ENCODE peak calls at places on chromosomes 12 and 14, in ten cellular contexts. One of them, this sample, is unnamed.
A peak's percentile ranks its signal among the peaks of the same experiment; 100 is the strongest.

GRCh38 chr14:41830679-41831078 is 224.0 kb downstream of the LRFN5 start:
- DNase-seq in NCI-H510A treated with DMSO at 0.1 percent for 48 hours: peak; percentile 30
- DNase-seq in ELF-1: peak; percentile 42
- DNase-seq in NCI-H1930: no peak
- DNase-seq in posterior vena cava: no peak
- DNase-seq in AG08395: no peak
- DNase-seq in EL: no peak
- DNase-seq in ovary: no peak
- DNase-seq in ELR: peak; percentile 33
- DNase-seq in activated CD4-positive, alpha-beta T cell treated with anti-CD3 and anti-CD28 coated beads, Interleukin-2, amount 50 U/mL, for 48 hours: no peak
- DNase-seq in this sample: no peak

GRCh38 chr12:113831016-113831415 is 135.1 kb downstream of the RBM19 start:
- DNase-seq in ovary: no peak
- DNase-seq in ELR: peak; percentile 22
- DNase-seq in activated CD4-positive, alpha-beta T cell treated with anti-CD3 and anti-CD28 coated beads, Interleukin-2, amount 50 U/mL, for 48 hours: no peak
- DNase-seq in EL: peak; percentile 58
- DNase-seq in ELF-1: no peak
- DNase-seq in AG08395: no peak
- DNase-seq in NCI-H510A treated with DMSO at 0.1 percent for 48 hours: no peak
- DNase-seq in NCI-H1930: no peak
- DNase-seq in posterior vena cava: no peak
- DNase-seq in this sample: no peak

GRCh38 chr14:51454351-51454750 is 197.4 kb upstream of the FRMD6 start:
- DNase-seq in AG08395: no peak
- DNase-seq in NCI-H510A treated with DMSO at 0.1 percent for 48 hours: no peak
- DNase-seq in ELF-1: no peak
- DNase-seq in ovary: no peak
- DNase-seq in ELR: no peak
- DNase-seq in EL: no peak
- DNase-seq in activated CD4-positive, alpha-beta T cell treated with anti-CD3 and anti-CD28 coated beads, Interleukin-2, amount 50 U/mL, for 48 hours: no peak
- DNase-seq in NCI-H1930: no peak
- DNase-seq in posterior vena cava: no peak
- DNase-seq in this sample: no peak

GRCh38 chr14:59189281-59189821 is 884 bp downstream of the DAAM1 start:
- DNase-seq in EL: peak; percentile 32
- DNase-seq in NCI-H510A treated with DMSO at 0.1 percent for 48 hours: peak; percentile 44
- DNase-seq in AG08395: peak; percentile 17
- DNase-seq in activated CD4-positive, alpha-beta T cell treated with anti-CD3 and anti-CD28 coated beads, Interleukin-2, amount 50 U/mL, for 48 hours: peak; percentile 27
- DNase-seq in posterior vena cava: no peak
- DNase-seq in ovary: no peak
- DNase-seq in ELR: peak; percentile 42
- DNase-seq in ELF-1: peak; percentile 47
- DNase-seq in NCI-H1930: no peak
- DNase-seq in this sample: no peak

GRCh38 chr12:122355702-122356101 is 66.8 kb downstream of the CLIP1 start:
- DNase-seq in ovary: no peak
- DNase-seq in posterior vena cava: no peak
- DNase-seq in EL: no peak
- DNase-seq in ELR: no peak
- DNase-seq in activated CD4-positive, alpha-beta T cell treated with anti-CD3 and anti-CD28 coated beads, Interleukin-2, amount 50 U/mL, for 48 hours: no peak
- DNase-seq in NCI-H1930: no peak
- DNase-seq in AG08395: no peak
- DNase-seq in NCI-H510A treated with DMSO at 0.1 percent for 48 hours: no peak
- DNase-seq in ELF-1: no peak
- DNase-seq in this sample: no peak

GRCh38 chr12:49990269-49990668 is 17.5 kb downstream of the AQP6 start:
- DNase-seq in posterior vena cava: no peak
- DNase-seq in AG08395: no peak
- DNase-seq in ELF-1: no peak
- DNase-seq in ovary: no peak
- DNase-seq in NCI-H1930: no peak
- DNase-seq in activated CD4-positive, alpha-beta T cell treated with anti-CD3 and anti-CD28 coated beads, Interleukin-2, amount 50 U/mL, for 48 hours: no peak
- DNase-seq in EL: no peak
- DNase-seq in ELR: no peak
- DNase-seq in NCI-H510A treated with DMSO at 0.1 percent for 48 hours: no peak
- DNase-seq in this sample: no peak

GRCh38 chr12:82852529-82852928 is 165.8 kb downstream of the TMTC2 start:
- DNase-seq in activated CD4-positive, alpha-beta T cell treated with anti-CD3 and anti-CD28 coated beads, Interleukin-2, amount 50 U/mL, for 48 hours: no peak
- DNase-seq in NCI-H510A treated with DMSO at 0.1 percent for 48 hours: no peak
- DNase-seq in EL: no peak
- DNase-seq in ELR: no peak
- DNase-seq in NCI-H1930: no peak
- DNase-seq in AG08395: no peak
- DNase-seq in ELF-1: no peak
- DNase-seq in posterior vena cava: no peak
- DNase-seq in ovary: no peak
- DNase-seq in this sample: no peak

GRCh38 chr14:102917469-102918211 is 4.8 kb upstream of the AMN start:
- DNase-seq in AG08395: peak; percentile 67
- DNase-seq in ovary: peak; percentile 73
- DNase-seq in ELR: peak; percentile 67
- DNase-seq in EL: peak; percentile 49
- DNase-seq in activated CD4-positive, alpha-beta T cell treated with anti-CD3 and anti-CD28 coated beads, Interleukin-2, amount 50 U/mL, for 48 hours: peak; percentile 65
- DNase-seq in NCI-H1930: no peak
- DNase-seq in ELF-1: peak; percentile 80
- DNase-seq in NCI-H510A treated with DMSO at 0.1 percent for 48 hours: peak; percentile 20
- DNase-seq in posterior vena cava: peak; percentile 88
- DNase-seq in this sample: no peak

GRCh38 chr12:47905313-47905730 is 528 bp upstream of the VDR start:
- DNase-seq in ELF-1: peak; percentile 86
- DNase-seq in ELR: no peak
- DNase-seq in ovary: peak; percentile 71
- DNase-seq in NCI-H1930: peak; percentile 78
- DNase-seq in AG08395: no peak
- DNase-seq in posterior vena cava: peak; percentile 86
- DNase-seq in NCI-H510A treated with DMSO at 0.1 percent for 48 hours: peak; percentile 61
- DNase-seq in EL: no peak
- DNase-seq in activated CD4-positive, alpha-beta T cell treated with anti-CD3 and anti-CD28 coated beads, Interleukin-2, amount 50 U/mL, for 48 hours: peak; percentile 42
- DNase-seq in this sample: no peak

GRCh38 chr12:78375461-78375860 is 489.1 kb upstream of the SYT1 start:
- DNase-seq in ovary: no peak
- DNase-seq in posterior vena cava: no peak
- DNase-seq in ELR: no peak
- DNase-seq in EL: no peak
- DNase-seq in NCI-H1930: no peak
- DNase-seq in NCI-H510A treated with DMSO at 0.1 percent for 48 hours: no peak
- DNase-seq in ELF-1: no peak
- DNase-seq in activated CD4-positive, alpha-beta T cell treated with anti-CD3 and anti-CD28 coated beads, Interleukin-2, amount 50 U/mL, for 48 hours: no peak
- DNase-seq in AG08395: no peak
- DNase-seq in this sample: no peak

GRCh38 chr14:68670344-68670725 is 122.5 kb downstream of the ZFP36L1 start:
- DNase-seq in ELF-1: no peak
- DNase-seq in AG08395: no peak
- DNase-seq in NCI-H510A treated with DMSO at 0.1 percent for 48 hours: no peak
- DNase-seq in NCI-H1930: no peak
- DNase-seq in EL: no peak
- DNase-seq in ELR: no peak
- DNase-seq in activated CD4-positive, alpha-beta T cell treated with anti-CD3 and anti-CD28 coated beads, Interleukin-2, amount 50 U/mL, for 48 hours: no peak
- DNase-seq in posterior vena cava: no peak
- DNase-seq in ovary: peak; percentile 27
- DNase-seq in this sample: no peak

GRCh38 chr12:58206876-58207275 is 265.5 kb downstream of the ATP23 start:
- DNase-seq in AG08395: no peak
- DNase-seq in activated CD4-positive, alpha-beta T cell treated with anti-CD3 and anti-CD28 coated beads, Interleukin-2, amount 50 U/mL, for 48 hours: no peak
- DNase-seq in posterior vena cava: no peak
- DNase-seq in NCI-H1930: no peak
- DNase-seq in NCI-H510A treated with DMSO at 0.1 percent for 48 hours: no peak
- DNase-seq in EL: no peak
- DNase-seq in ELR: no peak
- DNase-seq in ovary: no peak
- DNase-seq in ELF-1: no peak
- DNase-seq in this sample: no peak

GRCh38 chr12:15590180-15590826 is 198.9 kb downstream of the EPS8 start:
- DNase-seq in NCI-H510A treated with DMSO at 0.1 percent for 48 hours: peak; percentile 89
- DNase-seq in NCI-H1930: peak; percentile 46
- DNase-seq in activated CD4-positive, alpha-beta T cell treated with anti-CD3 and anti-CD28 coated beads, Interleukin-2, amount 50 U/mL, for 48 hours: peak; percentile 19
- DNase-seq in EL: peak; percentile 73
- DNase-seq in AG08395: peak; percentile 84
- DNase-seq in posterior vena cava: no peak
- DNase-seq in ELF-1: peak; percentile 71
- DNase-seq in ELR: peak; percentile 78
- DNase-seq in ovary: peak; percentile 52
- DNase-seq in this sample: peak; percentile 22

GRCh38 chr14:68261092-68261842 is 441.7 kb downstream of the RAD51B start:
- DNase-seq in EL: no peak
- DNase-seq in NCI-H510A treated with DMSO at 0.1 percent for 48 hours: no peak
- DNase-seq in ELF-1: peak; percentile 63
- DNase-seq in AG08395: no peak
- DNase-seq in ovary: no peak
- DNase-seq in NCI-H1930: no peak
- DNase-seq in activated CD4-positive, alpha-beta T cell treated with anti-CD3 and anti-CD28 coated beads, Interleukin-2, amount 50 U/mL, for 48 hours: no peak
- DNase-seq in posterior vena cava: no peak
- DNase-seq in ELR: no peak
- DNase-seq in this sample: no peak

GRCh38 chr12:68042212-68042699 is 53.0 kb downstream of the IFNG-AS1 start:
- DNase-seq in ELR: no peak
- DNase-seq in ovary: no peak
- DNase-seq in EL: peak; percentile 3
- DNase-seq in NCI-H510A treated with DMSO at 0.1 percent for 48 hours: peak; percentile 42
- DNase-seq in posterior vena cava: no peak
- DNase-seq in AG08395: no peak
- DNase-seq in activated CD4-positive, alpha-beta T cell treated with anti-CD3 and anti-CD28 coated beads, Interleukin-2, amount 50 U/mL, for 48 hours: no peak
- DNase-seq in ELF-1: no peak
- DNase-seq in NCI-H1930: no peak
- DNase-seq in this sample: peak; percentile 1

GRCh38 chr12:78530065-78530765 is 334.4 kb upstream of the SYT1 start:
- DNase-seq in NCI-H510A treated with DMSO at 0.1 percent for 48 hours: no peak
- DNase-seq in ELF-1: no peak
- DNase-seq in ovary: no peak
- DNase-seq in AG08395: peak; percentile 66
- DNase-seq in activated CD4-positive, alpha-beta T cell treated with anti-CD3 and anti-CD28 coated beads, Interleukin-2, amount 50 U/mL, for 48 hours: no peak
- DNase-seq in posterior vena cava: no peak
- DNase-seq in NCI-H1930: no peak
- DNase-seq in ELR: peak; percentile 8
- DNase-seq in EL: peak; percentile 7
- DNase-seq in this sample: no peak

This sample was measured in GM19239.